ENCODE peak calls at places on chromosomes 6 and 20, in five cellular contexts. M is K562, U is HepG2, E is GM12878, D is H1. X is an unnamed sample.

GRCh38 chr20:37994512-37994911 is 38.7 kb downstream of the TTI1 start:
- DNase-seq in E (no peak), M (no peak), D (no peak), U (peak), X (no peak)

GRCh38 chr6:1825926-1826325 is 216.2 kb downstream of the FOXC1 start:
- DNase-seq in E (no peak), M (no peak), U (no peak), D (no peak), X (no peak)

GRCh38 chr20:17775600-17775999 is 75.8 kb downstream of the BANF2 start:
- DNase-seq in D (no peak), E (no peak), M (no peak), U (no peak), X (no peak)

GRCh38 chr6:7621761-7622160 is 31.8 kb downstream of the SNRNP48 start:
- DNase-seq in D (no peak), U (peak), M (no peak), E (no peak), X (no peak)

GRCh38 chr6:75611702-75612375 is 10.2 kb downstream of the SENP6 start:
- DNase-seq in U (no peak), E (no peak), D (no peak), M (no peak), X (no peak)

GRCh38 chr20:51760905-51761544 is 7.2 kb downstream of the ATP9A start:
- DNase-seq in D (no peak), M (no peak), E (no peak), U (peak), X (no peak)

GRCh38 chr20:40317156-40317790 is 371.8 kb downstream of the MAFB start:
- DNase-seq in D (no peak), M (no peak), U (no peak), E (no peak), X (no peak)

GRCh38 chr20:23013429-23013828 is 21.7 kb upstream of the SSTR4 start:
- DNase-seq in E (no peak), M (no peak), D (no peak), U (no peak), X (no peak)

GRCh38 chr20:36491901-36492617 is 49.3 kb upstream of the MYL9 start:
- DNase-seq in U (no peak), E (no peak), M (no peak), D (no peak), X (no peak)

GRCh38 chr20:44785768-44786167 is 24.6 kb downstream of the RIMS4 start:
- DNase-seq in E (no peak), D (peak), M (no peak), U (no peak), X (peak)

GRCh38 chr6:38501931-38502330 is 137.8 kb downstream of the BTBD9 start:
- DNase-seq in D (no peak), E (no peak), U (no peak), M (no peak), X (no peak)

GRCh38 chr6:69164564-69165252 is 529.6 kb downstream of the ADGRB3 start:
- DNase-seq in E (no peak), U (no peak), M (no peak), D (no peak), X (no peak)

GRCh38 chr20:4483481-4483880 is 238.2 kb upstream of the PRND start:
- DNase-seq in D (no peak), M (no peak), E (no peak), U (no peak), X (no peak)

GRCh38 chr20:23278172-23278571 is 72.4 kb upstream of the NXT1 start:
- DNase-seq in E (no peak), U (no peak), M (no peak), D (no peak), X (no peak)

GRCh38 chr6:139940741-139941712 is 566.6 kb upstream of the CITED2 start:
- DNase-seq in M (no peak), E (peak), D (no peak), U (no peak), X (no peak)

GRCh38 chr6:19477563-19477962 is 359.6 kb upstream of the ID4 start:
- DNase-seq in U (no peak), D (no peak), E (no peak), M (no peak), X (no peak)

GRCh38 chr6:127952831-127953230 is 52.0 kb upstream of the THEMIS start:
- DNase-seq in M (no peak), E (no peak), U (no peak), D (no peak), X (no peak)

GRCh38 chr6:129860901-129861665 is at the start of gene TMEM244:
- DNase-seq in E (no peak), U (no peak), D (no peak), M (no peak), X (no peak)

GRCh38 chr6:73694711-73695411 is 1.1 kb upstream of the CD109 start:
- DNase-seq in D (no peak), U (no peak), E (no peak), M (no peak), X (no peak)

GRCh38 chr6:9121551-9121950 is 686.2 kb upstream of the SLC35B3 start:
- DNase-seq in U (no peak), D (no peak), E (no peak), M (no peak), X (no peak)

GRCh38 chr20:13855613-13856012 is 70.8 kb downstream of the NDUFAF5 start:
- DNase-seq in E (no peak), M (no peak), U (no peak), D (no peak), X (no peak)

GRCh38 chr6:143773503-143773902 is 69.6 kb upstream of the LTV1 start:
- DNase-seq in U (no peak), E (no peak), D (no peak), M (no peak), X (no peak)

GRCh38 chr6:134456284-134456683 is 138.4 kb upstream of the SGK1 start:
- DNase-seq in E (no peak), U (no peak), M (no peak), D (no peak), X (no peak)

GRCh38 chr20:36086767-36087166 is 67.8 kb upstream of the EPB41L1 start:
- DNase-seq in U (no peak), D (no peak), M (peak), E (no peak), X (no peak)

GRCh38 chr20:19275630-19276071 is 63.2 kb downstream of the SLC24A3 start:
- DNase-seq in U (no peak), M (no peak), D (no peak), E (no peak), X (no peak)

GRCh38 chr20:10077886-10078285 is 43.1 kb downstream of the ANKEF1 start:
- DNase-seq in E (no peak), U (no peak), D (no peak), M (no peak), X (no peak)

GRCh38 chr20:52313335-52313963 is 121.9 kb upstream of the ZFP64 start:
- DNase-seq in U (peak), M (peak), D (no peak), E (no peak), X (peak)

GRCh38 chr20:59016795-59017492 is 2.3 kb upstream of the TUBB1 start:
- DNase-seq in U (peak), E (no peak), D (no peak), M (no peak), X (no peak)

GRCh38 chr20:32626407-32626806 is 41.3 kb upstream of the NOL4L start:
- DNase-seq in M (no peak), D (no peak), E (no peak), U (no peak), X (no peak)

GRCh38 chr6:26217714-26218075 is 130.5 kb downstream of the HFE start:
- DNase-seq in U (no peak), E (no peak), M (peak), D (no peak), X (no peak)

GRCh38 chr6:42338573-42339218 is 113.0 kb downstream of the TRERF1 start:
- DNase-seq in D (no peak), U (no peak), M (peak), E (no peak), X (no peak)

GRCh38 chr20:19628570-19629134 is 129.4 kb upstream of the RIN2 start:
- DNase-seq in E (peak), M (peak), U (peak), D (peak), X (peak)

GRCh38 chr6:44002591-44003344 is 124.5 kb downstream of the MRPL14 start:
- DNase-seq in M (no peak), U (no peak), E (no peak), D (peak), X (peak)

GRCh38 chr20:62891111-62891510 is 29.5 kb upstream of the TCFL5 start:
- DNase-seq in D (no peak), M (no peak), E (no peak), U (no peak), X (no peak)
- TF ChIP-seq ATF3 in D (no peak), M (no peak), E (no peak), U (no peak), X (no peak)

GRCh38 chr20:8074931-8075330 is 55.4 kb upstream of the TMX4 start:
- DNase-seq in D (no peak), E (no peak), U (no peak), M (no peak), X (no peak)

GRCh38 chr20:8076505-8077498 is 55.3 kb upstream of the PLCB1 start:
- DNase-seq in D (no peak), E (no peak), M (no peak), U (no peak), X (no peak)

GRCh38 chr20:8078528-8078914 is 53.5 kb upstream of the PLCB1 start:
- DNase-seq in D (no peak), E (no peak), M (no peak), U (no peak), X (no peak)

DNA sequence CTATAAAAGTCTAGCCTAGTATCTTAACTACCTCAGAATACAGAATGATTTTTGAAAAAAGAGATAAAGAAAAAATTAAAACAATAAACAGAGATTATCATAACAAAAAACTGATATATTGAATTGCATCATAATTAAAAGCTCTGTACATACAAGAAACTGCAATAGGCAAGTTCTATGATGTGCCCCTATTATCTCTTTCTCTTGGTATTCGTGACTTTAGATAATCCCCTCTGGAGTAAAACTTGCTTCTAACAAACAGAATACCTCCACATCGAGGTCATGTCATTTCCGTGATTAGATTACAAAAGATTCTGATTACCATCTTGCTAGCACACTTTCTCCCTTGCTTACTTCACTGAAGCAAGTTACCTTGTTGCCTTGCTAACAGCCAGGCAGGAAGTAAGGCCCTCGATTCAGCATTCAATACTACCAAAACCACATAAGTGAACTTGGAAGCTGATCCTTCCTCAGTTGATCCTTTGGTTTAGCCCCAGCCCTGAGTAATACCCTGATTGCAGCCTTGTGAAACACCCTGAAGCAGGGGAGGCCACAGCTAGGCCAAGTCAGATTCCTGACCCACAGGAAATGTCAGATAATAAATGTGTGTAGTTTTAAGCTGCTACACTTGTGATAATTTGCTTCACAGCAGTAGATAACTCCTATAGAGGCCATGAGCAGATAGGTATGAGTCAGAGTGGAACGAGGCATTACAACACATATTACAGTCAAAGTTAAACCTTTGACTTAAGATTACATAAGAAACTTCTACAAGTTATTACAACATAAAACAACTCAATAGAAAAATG is 53.7 kb upstream of the TMX4 start:
- DNase-seq in M (peak), E (no peak), D (no peak), U (peak), X (no peak)
- TF ChIP-seq CREB1 in M (no peak), E (no peak), D (no peak), U (no peak), X (no peak)

GRCh38 chr6:37433657-37434271 is 743 bp downstream of the CMTR1 start:
- DNase-seq in E (peak), U (peak), M (peak), D (no peak), X (no peak)
- TF ChIP-seq ATF3 in E (no peak), U (no peak), M (no peak), D (no peak), X (no peak)

GRCh38 chr6:81895511-81896185 is 143.2 kb upstream of the TENT5A start:
- DNase-seq in D (no peak), E (no peak), U (peak), M (no peak), X (no peak)
- TF ChIP-seq CREB1 in D (no peak), E (no peak), U (no peak), M (no peak), X (no peak)

GRCh38 chr6:80214436-80215022 is 108.1 kb downstream of the BCKDHB start:
- DNase-seq in U (peak), D (no peak), M (peak), E (no peak), X (no peak)

GRCh38 chr6:80223743-80224212 is 117.3 kb downstream of the BCKDHB start:
- DNase-seq in U (no peak), M (no peak), D (no peak), E (no peak), X (no peak)

GRCh38 chr6:80215063-80215462 is 108.6 kb downstream of the BCKDHB start:
- DNase-seq in U (no peak), D (no peak), M (no peak), E (no peak), X (no peak)

GRCh38 chr6:80217799-80218198 is 111.3 kb downstream of the BCKDHB start:
- DNase-seq in E (no peak), D (no peak), U (no peak), M (no peak), X (no peak)
- TF ChIP-seq ATF3 in E (no peak), D (no peak), U (no peak), M (no peak), X (no peak)